ENCODE peak calls at places on chromosome 4, in ten cellular contexts. One of them, this sample, is unnamed.

GRCh38 chr4:6991771-6992557 is 51.2 kb upstream of the TADA2B start:
- DNase-seq in NCI-H510A: no peak
- DNase-seq in GOT3: peak; percentile 20
- DNase-seq in mucosa of gallbladder: peak; percentile 32
- DNase-seq in retina: no peak
- DNase-seq in iPS-NIHi11: no peak
- DNase-seq in WERI-Rb-1: no peak
- DNase-seq in stimulated activated CD4-positive, alpha-beta T cell treated with anti-CD3 and anti-CD28 coated beads, Interleukin-12 subunit alpha, Interleukin-12 subunit beta, amount 100 ng/mL, for 4 hours: no peak
- DNase-seq in NT2/D1: no peak
- DNase-seq in EL: peak; percentile 90
- DNase-seq in this sample: no peak

GRCh38 chr4:3852309-3852708 is 86.1 kb downstream of the ADRA2C start:
- DNase-seq in NCI-H510A: no peak
- DNase-seq in GOT3: no peak
- DNase-seq in mucosa of gallbladder: no peak
- DNase-seq in retina: no peak
- DNase-seq in iPS-NIHi11: no peak
- DNase-seq in WERI-Rb-1: no peak
- DNase-seq in stimulated activated CD4-positive, alpha-beta T cell treated with anti-CD3 and anti-CD28 coated beads, Interleukin-12 subunit alpha, Interleukin-12 subunit beta, amount 100 ng/mL, for 4 hours: no peak
- DNase-seq in NT2/D1: no peak
- DNase-seq in EL: no peak
- DNase-seq in this sample: no peak

GRCh38 chr4:52931238-52931637 is 69.1 kb downstream of the RASL11B start:
- DNase-seq in NCI-H510A: no peak
- DNase-seq in GOT3: no peak
- DNase-seq in mucosa of gallbladder: no peak
- DNase-seq in retina: no peak
- DNase-seq in iPS-NIHi11: no peak
- DNase-seq in WERI-Rb-1: no peak
- DNase-seq in stimulated activated CD4-positive, alpha-beta T cell treated with anti-CD3 and anti-CD28 coated beads, Interleukin-12 subunit alpha, Interleukin-12 subunit beta, amount 100 ng/mL, for 4 hours: no peak
- DNase-seq in NT2/D1: no peak
- DNase-seq in EL: no peak
- DNase-seq in this sample: no peak

GRCh38 chr4:173345648-173346047 is 11.5 kb upstream of the HMGB2 start:
- DNase-seq in NCI-H510A: no peak
- DNase-seq in GOT3: no peak
- DNase-seq in mucosa of gallbladder: no peak
- DNase-seq in retina: no peak
- DNase-seq in iPS-NIHi11: no peak
- DNase-seq in WERI-Rb-1: no peak
- DNase-seq in stimulated activated CD4-positive, alpha-beta T cell treated with anti-CD3 and anti-CD28 coated beads, Interleukin-12 subunit alpha, Interleukin-12 subunit beta, amount 100 ng/mL, for 4 hours: no peak
- DNase-seq in NT2/D1: no peak
- DNase-seq in EL: no peak
- DNase-seq in this sample: no peak

GRCh38 chr4:139988863-139989765 is 164.9 kb downstream of the MAML3 start:
- DNase-seq in NCI-H510A: no peak
- DNase-seq in GOT3: peak; percentile 4
- DNase-seq in mucosa of gallbladder: no peak
- DNase-seq in retina: no peak
- DNase-seq in iPS-NIHi11: peak; percentile 50
- DNase-seq in WERI-Rb-1: no peak
- DNase-seq in stimulated activated CD4-positive, alpha-beta T cell treated with anti-CD3 and anti-CD28 coated beads, Interleukin-12 subunit alpha, Interleukin-12 subunit beta, amount 100 ng/mL, for 4 hours: peak; percentile 34
- DNase-seq in NT2/D1: no peak
- DNase-seq in EL: peak; percentile 93
- DNase-seq in this sample: no peak

GRCh38 chr4:5524900-5525299 is 183.5 kb downstream of the EVC2 start:
- DNase-seq in NCI-H510A: no peak
- DNase-seq in GOT3: no peak
- DNase-seq in mucosa of gallbladder: peak; percentile 86
- DNase-seq in retina: peak; percentile 81
- DNase-seq in iPS-NIHi11: no peak
- DNase-seq in WERI-Rb-1: peak; percentile 31
- DNase-seq in stimulated activated CD4-positive, alpha-beta T cell treated with anti-CD3 and anti-CD28 coated beads, Interleukin-12 subunit alpha, Interleukin-12 subunit beta, amount 100 ng/mL, for 4 hours: no peak
- DNase-seq in NT2/D1: no peak
- DNase-seq in EL: peak; percentile 58
- DNase-seq in this sample: no peak

GRCh38 chr4:173191623-173192041 is 23.0 kb downstream of the GALNT7 start:
- DNase-seq in NCI-H510A: no peak
- DNase-seq in GOT3: no peak
- DNase-seq in mucosa of gallbladder: no peak
- DNase-seq in retina: no peak
- DNase-seq in iPS-NIHi11: no peak
- DNase-seq in WERI-Rb-1: no peak
- DNase-seq in stimulated activated CD4-positive, alpha-beta T cell treated with anti-CD3 and anti-CD28 coated beads, Interleukin-12 subunit alpha, Interleukin-12 subunit beta, amount 100 ng/mL, for 4 hours: no peak
- DNase-seq in NT2/D1: no peak
- DNase-seq in EL: peak; percentile 41
- DNase-seq in this sample: no peak

GRCh38 chr4:3336389-3337356 is 43.9 kb downstream of the RGS12 start:
- DNase-seq in NCI-H510A: no peak
- DNase-seq in GOT3: no peak
- DNase-seq in mucosa of gallbladder: no peak
- DNase-seq in retina: no peak
- DNase-seq in iPS-NIHi11: no peak
- DNase-seq in WERI-Rb-1: no peak
- DNase-seq in stimulated activated CD4-positive, alpha-beta T cell treated with anti-CD3 and anti-CD28 coated beads, Interleukin-12 subunit alpha, Interleukin-12 subunit beta, amount 100 ng/mL, for 4 hours: no peak
- DNase-seq in NT2/D1: no peak
- DNase-seq in EL: no peak
- DNase-seq in this sample: no peak

GRCh38 chr4:103193457-103193856 is 4.7 kb downstream of the CENPE start:
- DNase-seq in NCI-H510A: no peak
- DNase-seq in GOT3: no peak
- DNase-seq in mucosa of gallbladder: no peak
- DNase-seq in retina: no peak
- DNase-seq in iPS-NIHi11: no peak
- DNase-seq in WERI-Rb-1: no peak
- DNase-seq in stimulated activated CD4-positive, alpha-beta T cell treated with anti-CD3 and anti-CD28 coated beads, Interleukin-12 subunit alpha, Interleukin-12 subunit beta, amount 100 ng/mL, for 4 hours: no peak
- DNase-seq in NT2/D1: no peak
- DNase-seq in EL: no peak
- DNase-seq in this sample: no peak

GRCh38 chr4:128388352-128388630 is 100.7 kb upstream of the PGRMC2 start:
- DNase-seq in NCI-H510A: no peak
- DNase-seq in GOT3: no peak
- DNase-seq in mucosa of gallbladder: no peak
- DNase-seq in retina: no peak
- DNase-seq in iPS-NIHi11: no peak
- DNase-seq in WERI-Rb-1: no peak
- DNase-seq in stimulated activated CD4-positive, alpha-beta T cell treated with anti-CD3 and anti-CD28 coated beads, Interleukin-12 subunit alpha, Interleukin-12 subunit beta, amount 100 ng/mL, for 4 hours: no peak
- DNase-seq in NT2/D1: no peak
- DNase-seq in EL: peak; percentile 34
- DNase-seq in this sample: no peak

GRCh38 chr4:185358514-185359433 is 37.0 kb downstream of the LRP2BP start:
- DNase-seq in NCI-H510A: no peak
- DNase-seq in GOT3: no peak
- DNase-seq in mucosa of gallbladder: no peak
- DNase-seq in retina: no peak
- DNase-seq in iPS-NIHi11: no peak
- DNase-seq in WERI-Rb-1: no peak
- DNase-seq in stimulated activated CD4-positive, alpha-beta T cell treated with anti-CD3 and anti-CD28 coated beads, Interleukin-12 subunit alpha, Interleukin-12 subunit beta, amount 100 ng/mL, for 4 hours: no peak
- DNase-seq in NT2/D1: no peak
- DNase-seq in EL: peak; percentile 68
- DNase-seq in this sample: no peak

GRCh38 chr4:6935961-6936360 is 26.3 kb downstream of the TBC1D14 start:
- DNase-seq in NCI-H510A: no peak
- DNase-seq in GOT3: no peak
- DNase-seq in mucosa of gallbladder: no peak
- DNase-seq in retina: no peak
- DNase-seq in iPS-NIHi11: no peak
- DNase-seq in WERI-Rb-1: no peak
- DNase-seq in stimulated activated CD4-positive, alpha-beta T cell treated with anti-CD3 and anti-CD28 coated beads, Interleukin-12 subunit alpha, Interleukin-12 subunit beta, amount 100 ng/mL, for 4 hours: no peak
- DNase-seq in NT2/D1: no peak
- DNase-seq in EL: no peak
- DNase-seq in this sample: no peak

GRCh38 chr4:86919824-86920223 is 15.0 kb upstream of the AFF1 start:
- DNase-seq in NCI-H510A: no peak
- DNase-seq in GOT3: no peak
- DNase-seq in mucosa of gallbladder: no peak
- DNase-seq in retina: no peak
- DNase-seq in iPS-NIHi11: no peak
- DNase-seq in WERI-Rb-1: no peak
- DNase-seq in stimulated activated CD4-positive, alpha-beta T cell treated with anti-CD3 and anti-CD28 coated beads, Interleukin-12 subunit alpha, Interleukin-12 subunit beta, amount 100 ng/mL, for 4 hours: no peak
- DNase-seq in NT2/D1: no peak
- DNase-seq in EL: peak; percentile 45
- DNase-seq in this sample: no peak

GRCh38 chr4:160362478-160362877 is 1259.6 kb downstream of the RAPGEF2 start:
- DNase-seq in NCI-H510A: no peak
- DNase-seq in GOT3: no peak
- DNase-seq in mucosa of gallbladder: no peak
- DNase-seq in retina: no peak
- DNase-seq in iPS-NIHi11: no peak
- DNase-seq in WERI-Rb-1: no peak
- DNase-seq in stimulated activated CD4-positive, alpha-beta T cell treated with anti-CD3 and anti-CD28 coated beads, Interleukin-12 subunit alpha, Interleukin-12 subunit beta, amount 100 ng/mL, for 4 hours: no peak
- DNase-seq in NT2/D1: no peak
- DNase-seq in EL: no peak
- DNase-seq in this sample: no peak

GRCh38 chr4:128220286-128221235 is 67.1 kb downstream of the PGRMC2 start:
- DNase-seq in NCI-H510A: no peak
- DNase-seq in GOT3: no peak
- DNase-seq in mucosa of gallbladder: no peak
- DNase-seq in retina: no peak
- DNase-seq in iPS-NIHi11: peak; percentile 15
- DNase-seq in WERI-Rb-1: no peak
- DNase-seq in stimulated activated CD4-positive, alpha-beta T cell treated with anti-CD3 and anti-CD28 coated beads, Interleukin-12 subunit alpha, Interleukin-12 subunit beta, amount 100 ng/mL, for 4 hours: no peak
- DNase-seq in NT2/D1: no peak
- DNase-seq in EL: peak; percentile 73
- DNase-seq in this sample: no peak

GRCh38 chr4:31148990-31149389 is 428.8 kb downstream of the PCDH7 start:
- DNase-seq in NCI-H510A: no peak
- DNase-seq in GOT3: no peak
- DNase-seq in mucosa of gallbladder: no peak
- DNase-seq in retina: no peak
- DNase-seq in iPS-NIHi11: no peak
- DNase-seq in WERI-Rb-1: no peak
- DNase-seq in stimulated activated CD4-positive, alpha-beta T cell treated with anti-CD3 and anti-CD28 coated beads, Interleukin-12 subunit alpha, Interleukin-12 subunit beta, amount 100 ng/mL, for 4 hours: no peak
- DNase-seq in NT2/D1: no peak
- DNase-seq in EL: no peak
- DNase-seq in this sample: no peak